ENCODE peak calls at places on chromosomes 1 and 21, in seven cellular contexts. Y is neural crest cell; C is mesothelial cell of epicardium; T is prostate gland; F is glutamatergic neuron; E is activated T-helper 1 cell treated with anti-CD3 and anti-CD28 coated beads, Interleukin-12 subunit alpha, Interleukin-12 subunit beta, Interleukin-2, Interleukin-4 antibody, amounts not matched to agents 30 ng/mL and 10 ng/mL and 1 ng/mL, durations not matched to agents 14 hours and 24 hours and 36 hours; O is CD8-positive, alpha-beta T cell. R is an unnamed sample.

GRCh38 chr1:206907304-206907991 is 10.2 kb downstream of the IL24 start:
- DNase-seq in Y (no peak), C (no peak), T (no peak), F (peak), E (no peak), O (no peak), R (peak)

GRCh38 chr1:158998037-158998780 is 11.5 kb upstream of the IFI16 start:
- DNase-seq in Y (no peak), C (no peak), T (no peak), F (no peak), E (no peak), O (no peak), R (no peak)

GRCh38 chr1:5847013-5847654 is 145.1 kb downstream of the NPHP4 start:
- DNase-seq in Y (peak), C (peak), T (no peak), F (no peak), E (no peak), O (no peak), R (no peak)

GRCh38 chr1:45012639-45013278 is 705 bp downstream of the UROD start:
- DNase-seq in Y (peak), C (peak), T (peak), F (peak), E (peak), O (peak), R (peak)

GRCh38 chr1:21045351-21045750 is 131.3 kb downstream of the EIF4G3 start:
- DNase-seq in Y (no peak), C (no peak), T (no peak), F (no peak), E (no peak), O (no peak), R (no peak)

GRCh38 chr1:59926381-59927243 is at the start of gene CYP2J2:
- DNase-seq in Y (peak), C (peak), T (peak), F (peak), E (peak), O (peak), R (peak)

GRCh38 chr1:171877711-171878110 is 36.4 kb downstream of the DNM3 start:
- DNase-seq in Y (no peak), C (no peak), T (no peak), F (no peak), E (no peak), O (no peak), R (no peak)

GRCh38 chr1:151156515-151156819 is at the start of gene TNFAIP8L2:
- DNase-seq in Y (no peak), C (no peak), T (no peak), F (no peak), E (peak), O (peak), R (peak)

GRCh38 chr1:156656779-156657160 is 14.9 kb downstream of the BCAN start:
- DNase-seq in Y (no peak), C (no peak), T (no peak), F (no peak), E (no peak), O (no peak), R (no peak)

GRCh38 chr1:41592451-41593125 is 108.1 kb upstream of the EDN2 start:
- DNase-seq in Y (no peak), C (no peak), T (no peak), F (no peak), E (no peak), O (no peak), R (no peak)

GRCh38 chr1:56484695-56485094 is 94.7 kb downstream of the PLPP3 start:
- DNase-seq in Y (no peak), C (no peak), T (no peak), F (no peak), E (no peak), O (no peak), R (no peak)

GRCh38 chr1:177940682-177941081 is 29.2 kb downstream of the SEC16B start:
- DNase-seq in Y (no peak), C (no peak), T (no peak), F (no peak), E (no peak), O (no peak), R (no peak)

GRCh38 chr1:245463392-245464165 is 308.8 kb downstream of the KIF26B start:
- DNase-seq in Y (no peak), C (no peak), T (no peak), F (no peak), E (no peak), O (no peak), R (no peak)

GRCh38 chr21:39313042-39313456 is 383 bp downstream of the BRWD1 start:
- DNase-seq in Y (no peak), C (no peak), T (no peak), F (peak), E (no peak), O (peak), R (peak)

GRCh38 chr1:16117369-16117768 is 38.5 kb downstream of the EPHA2 start:
- DNase-seq in Y (no peak), C (no peak), T (no peak), F (no peak), E (no peak), O (no peak), R (no peak)

GRCh38 chr1:159991513-159991912 is 37.5 kb upstream of the SLAMF9 start:
- DNase-seq in Y (no peak), C (no peak), T (no peak), F (no peak), E (peak), O (no peak), R (no peak)

GRCh38 chr1:33093004-33093403 is 12.1 kb downstream of the AZIN2 start:
- DNase-seq in Y (no peak), C (no peak), T (no peak), F (peak), E (no peak), O (no peak), R (no peak)

GRCh38 chr1:236176337-236177336 is 34.3 kb downstream of the GPR137B start:
- DNase-seq in Y (no peak), C (no peak), T (no peak), F (no peak), E (no peak), O (no peak), R (peak)

GRCh38 chr1:2623571-2624337 is 9.1 kb downstream of the MMEL1 start:
- DNase-seq in Y (no peak), C (no peak), T (no peak), F (no peak), E (no peak), O (no peak), R (no peak)

GRCh38 chr21:33041981-33042380 is 16.2 kb downstream of the OLIG2 start:
- DNase-seq in Y (no peak), C (no peak), T (no peak), F (no peak), E (no peak), O (no peak), R (no peak)

GRCh38 chr1:151934048-151934493 is 24.8 kb upstream of the THEM4 start:
- DNase-seq in Y (peak), C (no peak), T (peak), F (peak), E (peak), O (peak), R (peak)

GRCh38 chr1:84996846-84997666 is at the start of gene MCOLN2:
- DNase-seq in Y (peak), C (peak), T (no peak), F (peak), E (peak), O (peak), R (peak)

GRCh38 chr1:151547119-151547899 is 7.2 kb downstream of the TUFT1 start:
- DNase-seq in Y (no peak), C (peak), T (peak), F (no peak), E (no peak), O (no peak), R (no peak)

GRCh38 chr1:119816407-119816806 is 5.1 kb upstream of the REG4 start:
- DNase-seq in Y (no peak), C (no peak), T (no peak), F (no peak), E (no peak), O (no peak), R (no peak)

GRCh38 chr1:18225236-18225904 is 117.8 kb downstream of the IGSF21 start:
- DNase-seq in Y (no peak), C (no peak), T (no peak), F (peak), E (no peak), O (no peak), R (peak)

GRCh38 chr21:16181024-16181423 is 451.2 kb downstream of the USP25 start:
- DNase-seq in Y (no peak), C (no peak), T (no peak), F (no peak), E (no peak), O (no peak), R (no peak)

GRCh38 chr1:28925350-28925891 is 11.1 kb downstream of the EPB41 start:
- DNase-seq in Y (no peak), C (no peak), T (no peak), F (no peak), E (no peak), O (no peak), R (no peak)

GRCh38 chr1:233972951-233973635 is 68.6 kb downstream of the SLC35F3 start:
- DNase-seq in Y (no peak), C (no peak), T (no peak), F (no peak), E (no peak), O (no peak), R (no peak)

GRCh38 chr1:240282061-240282830 is 190.6 kb downstream of the FMN2 start:
- DNase-seq in Y (no peak), C (no peak), T (no peak), F (no peak), E (no peak), O (no peak), R (peak)

R was measured in D341Med.